ENCODE peak calls at places on chromosome 17, in ten cellular contexts. X is sigmoid colon; M is neural progenitor cell; A is heart left ventricle; W is GDM1; L is nephron progenitor cell; I is stimulated activated effector memory CD8-positive, alpha-beta T cell treated with anti-CD3 and anti-CD28 coated beads, Interleukin-12 subunit alpha, Interleukin-12 subunit beta, amount 100 ng/mL, for 72 hours; S is AG09309; C is bronchial epithelial cell; Y is caudate nucleus. K is an unnamed sample.

GRCh38 chr17:64537488-64537887 is 30.7 kb downstream of the CEP95 start:
- DNase-seq in L (no peak), S (no peak), A (no peak), I (no peak), C (no peak), Y (no peak), X (no peak), M (no peak), W (no peak), K (no peak)

GRCh38 chr17:56431736-56432135 is 161.8 kb upstream of the NOG start:
- DNase-seq in A (no peak), L (no peak), C (no peak), I (no peak), M (peak; percentile 28), S (no peak), W (no peak), Y (no peak), X (no peak), K (no peak)

GRCh38 chr17:75271955-75272847 is 1.2 kb upstream of the MIF4GD start:
- DNase-seq in M (no peak), X (peak; percentile 86), Y (no peak), S (no peak), A (peak; percentile 43), L (no peak), I (no peak), W (no peak), C (no peak), K (no peak)

GRCh38 chr17:13385481-13385907 is 216.2 kb downstream of the HS3ST3A1 start:
- DNase-seq in M (no peak), W (peak; percentile 7), I (no peak), L (no peak), S (no peak), Y (no peak), C (peak; percentile 76), A (no peak), X (no peak), K (peak; percentile 55)

GRCh38 chr17:20948984-20949777 is 93.6 kb downstream of the USP22 start:
- DNase-seq in Y (no peak), A (no peak), I (no peak), W (no peak), C (no peak), S (no peak), L (no peak), M (no peak), X (no peak), K (no peak)

GRCh38 chr17:67546578-67547527 is 169.8 kb downstream of the PITPNC1 start:
- DNase-seq in X (peak; percentile 78), Y (no peak), M (no peak), L (no peak), S (peak; percentile 7), W (no peak), C (no peak), I (no peak), A (peak; percentile 68), K (no peak)

GRCh38 chr17:73576556-73576955 is 67.7 kb downstream of the SDK2 start:
- DNase-seq in C (no peak), A (no peak), M (no peak), Y (no peak), X (no peak), L (no peak), W (no peak), S (no peak), I (no peak), K (no peak)

GRCh38 chr17:49566668-49567071 is 9.0 kb upstream of the NXPH3 start:
- DNase-seq in Y (no peak), W (no peak), C (peak; percentile 60), M (no peak), L (no peak), A (no peak), I (no peak), S (no peak), X (peak; percentile 81), K (no peak)

GRCh38 chr17:18331879-18332278 is 16.8 kb downstream of the SMCR8 start:
- DNase-seq in I (no peak), A (no peak), W (no peak), S (no peak), C (no peak), M (no peak), Y (no peak), L (no peak), X (no peak), K (no peak)

K was measured in CD14-positive monocyte.